ENCODE peak calls at places on chromosomes 6 and 20, in five cellular contexts. D is neural progenitor cell, T is AG04450, W is right atrium auricular region, I is body of pancreas. C is an unnamed sample.

GRCh38 chr20:5031206-5031557 is 29.9 kb upstream of the SLC23A2 start:
- DNase-seq in W (no peak), I (no peak), T (no peak), D (no peak), C (no peak)

GRCh38 chr6:138520463-138520862 is 21.2 kb upstream of the NHSL1 start:
- DNase-seq in T (no peak), D (no peak), W (no peak), I (no peak), C (no peak)

GRCh38 chr6:26439151-26439550 is 1.2 kb upstream of the BTN3A3 start:
- DNase-seq in W (no peak), I (no peak), D (no peak), T (no peak), C (no peak)

GRCh38 chr6:34575326-34575725 is 19.2 kb upstream of the SPDEF start:
- DNase-seq in T (no peak), W (no peak), D (no peak), I (no peak), C (no peak)

GRCh38 chr6:30443657-30444450 is 45.5 kb upstream of the HLA-E start:
- DNase-seq in T (no peak), D (peak), I (no peak), W (no peak), C (no peak)

GRCh38 chr6:25227854-25228253 is 51.3 kb upstream of the CARMIL1 start:
- DNase-seq in T (no peak), W (no peak), D (no peak), I (no peak), C (no peak)

GRCh38 chr6:134590449-134590848 is 272.5 kb upstream of the SGK1 start:
- DNase-seq in D (no peak), T (no peak), I (no peak), W (no peak), C (no peak)

GRCh38 chr6:33761922-33762629 is 15.4 kb upstream of the IP6K3 start:
- DNase-seq in I (peak), T (no peak), W (no peak), D (peak), C (peak)

GRCh38 chr6:83862776-83863471 is 3.4 kb downstream of the CYB5R4 start:
- DNase-seq in T (no peak), I (no peak), D (no peak), W (no peak), C (no peak)

GRCh38 chr6:15116889-15117288 is 129.0 kb upstream of the JARID2 start:
- DNase-seq in D (no peak), W (no peak), I (no peak), T (no peak), C (no peak)

GRCh38 chr6:89694428-89694827 is 55.9 kb upstream of the LYRM2 start:
- DNase-seq in D (no peak), T (no peak), W (no peak), I (no peak), C (no peak)

GRCh38 chr6:12269100-12269499 is 21.1 kb upstream of the EDN1 start:
- DNase-seq in W (no peak), D (no peak), I (no peak), T (no peak), C (no peak)

GRCh38 chr20:3430376-3431069 is 23.1 kb upstream of the DNAAF9 start:
- DNase-seq in W (no peak), D (no peak), I (no peak), T (no peak), C (no peak)

GRCh38 chr6:55941713-55942112 is 66.3 kb upstream of the BMP5 start:
- DNase-seq in W (no peak), I (no peak), T (no peak), D (no peak), C (no peak)
- TF ChIP-seq CTCF in W (peak), I (no peak), T (peak), D (peak), C (no peak)

GRCh38 chr6:49552596-49552995 is 2.1 kb downstream of the C6orf141 start:
- DNase-seq in I (no peak), D (peak), W (no peak), T (no peak), C (no peak)
- H3K27ac ChIP-seq in I (peak), D (peak), W (no peak), T (no peak), C (no peak)

GRCh38 chr20:40938020-40938419 is 90.6 kb upstream of the TOP1 start:
- DNase-seq in I (no peak), T (no peak), D (no peak), W (no peak), C (no peak)
- TF ChIP-seq CTCF in I (no peak), T (no peak), D (peak), W (no peak), C (no peak)

DNA sequence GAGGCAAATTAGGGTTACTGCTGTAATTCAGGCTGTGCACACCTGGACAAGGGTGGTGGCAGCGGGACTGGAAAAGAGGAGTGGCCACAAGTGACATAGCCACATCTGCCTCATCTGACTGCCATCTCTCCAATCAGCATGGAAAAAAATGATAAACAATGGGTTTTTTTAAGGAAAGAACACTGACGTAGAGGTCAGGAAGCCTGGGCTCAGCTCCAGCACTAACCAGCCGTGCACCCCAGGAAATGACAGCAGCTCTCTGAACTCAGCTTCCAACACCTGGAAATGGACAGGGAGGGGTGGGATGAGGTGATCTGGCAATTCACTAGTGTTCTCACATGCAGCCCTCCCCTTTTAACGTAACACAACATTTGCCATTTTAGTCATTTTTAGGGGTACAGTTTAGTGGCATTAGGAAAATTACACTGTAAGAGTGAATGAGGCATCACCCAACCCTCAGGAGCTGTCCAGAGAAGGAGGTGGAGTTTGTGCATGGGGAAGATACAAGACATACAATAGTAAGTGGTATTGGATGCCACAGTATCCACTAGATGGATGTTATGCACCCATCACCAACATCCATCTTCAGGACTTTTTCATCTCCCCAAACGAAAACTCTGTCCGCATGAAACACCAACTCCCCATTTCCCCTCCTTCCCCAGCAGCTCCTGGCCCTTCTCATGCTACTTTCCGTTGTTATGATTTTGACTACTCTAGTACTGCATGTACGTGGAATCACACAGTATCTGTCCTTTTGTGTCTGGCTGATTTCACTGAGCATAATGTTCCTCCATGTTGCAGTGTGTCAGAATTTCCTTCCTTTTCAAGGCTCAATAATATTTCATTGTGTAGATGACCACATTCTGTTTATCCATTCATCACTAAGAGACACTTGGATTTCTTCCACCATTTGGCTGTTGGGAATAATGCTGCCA is 215.5 kb upstream of the ECI2 start:
- DNase-seq in T (no peak), W (no peak), D (no peak), I (no peak), C (no peak)
- H3K27ac ChIP-seq in T (peak), W (peak), D (no peak), I (no peak), C (no peak)

GRCh38 chr6:72621243-72622093 is at the start of gene KCNQ5:
- DNase-seq in T (no peak), W (no peak), D (peak), I (no peak), C (no peak)

GRCh38 chr6:72619883-72620696 is 1.8 kb upstream of the KCNQ5 start:
- DNase-seq in D (peak), T (no peak), W (no peak), I (peak), C (peak)

GRCh38 chr6:72623808-72624207 is 1.9 kb downstream of the KCNQ5 start:
- DNase-seq in W (no peak), D (no peak), I (no peak), T (no peak), C (no peak)

GRCh38 chr6:72620866-72621242 is 1.0 kb upstream of the KCNQ5 start:
- DNase-seq in I (peak), W (no peak), D (peak), T (no peak), C (no peak)

GRCh38 chr6:72622094-72622540 is 253 bp downstream of the KCNQ5 start:
- DNase-seq in D (peak), I (peak), W (no peak), T (no peak), C (peak)
- TF ChIP-seq CTCF in D (peak), I (no peak), W (peak), T (peak), C (peak)

GRCh38 chr6:71287038-71287437 is 1.6 kb upstream of the OGFRL1 start:
- DNase-seq in I (no peak), T (no peak), D (no peak), W (no peak), C (no peak)
- H3K27ac ChIP-seq in I (peak), T (no peak), D (no peak), W (peak), C (no peak)

GRCh38 chr20:32439132-32439829 is 81.2 kb downstream of the ASXL1 start:
- DNase-seq in W (peak), I (no peak), T (peak), D (no peak), C (no peak)

GRCh38 chr20:32438331-32438858 is 80.3 kb downstream of the ASXL1 start:
- DNase-seq in D (no peak), W (peak), T (no peak), I (no peak), C (no peak)

GRCh38 chr20:32436142-32436861 is 78.2 kb downstream of the ASXL1 start:
- DNase-seq in I (no peak), D (no peak), W (no peak), T (no peak), C (no peak)

GRCh38 chr20:32436968-32437367 is 78.8 kb downstream of the ASXL1 start:
- DNase-seq in I (no peak), D (no peak), W (peak), T (no peak), C (no peak)

DNA sequence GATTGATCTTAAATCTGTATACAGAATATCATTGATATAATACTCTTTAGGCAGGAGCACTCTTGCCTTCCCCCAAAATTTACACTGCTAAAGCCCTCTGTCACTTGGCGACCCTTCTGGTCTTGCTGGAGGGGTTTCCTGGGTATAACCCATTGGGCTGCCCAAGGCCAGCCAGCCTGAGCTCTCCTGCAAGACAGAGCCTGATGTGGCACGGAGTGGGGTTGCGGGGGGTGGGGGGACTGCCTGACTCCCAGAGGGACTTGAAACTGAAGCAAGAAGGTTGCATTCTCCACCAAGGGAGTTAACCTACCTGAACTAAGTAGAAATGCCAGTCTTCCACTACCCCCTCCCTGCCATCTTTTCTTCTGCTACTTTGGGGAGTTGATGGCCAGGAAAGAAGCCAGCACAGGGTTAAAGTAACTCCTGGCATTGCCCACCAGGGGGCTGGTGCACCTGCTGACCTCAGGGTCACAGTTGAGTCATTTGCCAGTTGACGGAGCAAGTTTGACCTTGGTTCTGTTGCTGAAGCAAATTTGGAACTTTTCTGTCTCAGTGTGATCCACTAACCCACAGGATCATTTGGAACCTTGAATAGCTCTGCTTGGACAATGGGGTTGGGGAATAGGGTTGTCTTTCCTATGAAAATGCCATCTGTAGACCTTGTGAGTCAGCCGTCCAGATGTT is 79.4 kb downstream of the ASXL1 start:
- DNase-seq in W (peak), D (no peak), I (no peak), T (no peak), C (no peak)
- TF ChIP-seq CTCF in W (no peak), D (peak), I (peak), T (peak), C (peak)